ENCODE peak calls at places on chromosomes 6 and 20, in four cellular contexts. One of them, this sample, is unnamed.
A peak's percentile ranks its signal among the peaks of the same experiment; 100 is the strongest.

GRCh38 chr20:56348306-56348695 is 10.5 kb upstream of the FAM210B start:
- DNase-seq in uterus: no peak
- DNase-seq in GM23248: no peak
- DNase-seq in transverse colon: no peak
- DNase-seq in this sample: no peak

GRCh38 chr6:114000066-114000465 is 29.1 kb upstream of the HDAC2 start:
- DNase-seq in uterus: no peak
- DNase-seq in GM23248: peak; percentile 16
- DNase-seq in transverse colon: no peak
- DNase-seq in this sample: no peak

GRCh38 chr6:15017251-15017650 is 228.6 kb upstream of the JARID2 start:
- DNase-seq in uterus: no peak
- DNase-seq in GM23248: peak; percentile 27
- DNase-seq in transverse colon: no peak
- DNase-seq in this sample: peak; percentile 28

GRCh38 chr6:117555882-117556498 is 46.3 kb downstream of the GOPC start:
- DNase-seq in uterus: peak; percentile 20
- DNase-seq in GM23248: peak; percentile 43
- DNase-seq in transverse colon: peak; percentile 49
- DNase-seq in this sample: no peak

GRCh38 chr6:25359191-25359861 is 80.2 kb downstream of the CARMIL1 start:
- DNase-seq in transverse colon: no peak
- DNase-seq in GM23248: peak; percentile 88
- DNase-seq in uterus: peak; percentile 51
- DNase-seq in this sample: peak; percentile 37

GRCh38 chr6:49866485-49866943 is at the start of gene CRISP1:
- DNase-seq in uterus: no peak
- DNase-seq in GM23248: no peak
- DNase-seq in transverse colon: no peak
- DNase-seq in this sample: no peak

GRCh38 chr20:47280228-47280627 is 76.3 kb downstream of the ZMYND8 start:
- DNase-seq in uterus: no peak
- DNase-seq in GM23248: no peak
- DNase-seq in transverse colon: no peak
- DNase-seq in this sample: no peak

GRCh38 chr20:20594171-20594530 is 118.3 kb downstream of the RALGAPA2 start:
- DNase-seq in uterus: no peak
- DNase-seq in transverse colon: no peak
- DNase-seq in GM23248: peak; percentile 80
- DNase-seq in this sample: no peak

GRCh38 chr6:35046098-35046497 is 95.0 kb downstream of the TCP11 start:
- DNase-seq in GM23248: no peak
- DNase-seq in transverse colon: no peak
- DNase-seq in uterus: no peak
- DNase-seq in this sample: no peak

GRCh38 chr6:35048031-35048613 is 93.0 kb downstream of the TCP11 start:
- DNase-seq in transverse colon: no peak
- DNase-seq in GM23248: peak; percentile 64
- DNase-seq in uterus: no peak
- DNase-seq in this sample: no peak

GRCh38 chr6:35048631-35049083 is 92.5 kb downstream of the TCP11 start:
- DNase-seq in GM23248: peak; percentile 79
- DNase-seq in uterus: peak; percentile 26
- DNase-seq in transverse colon: peak; percentile 50
- DNase-seq in this sample: no peak

GRCh38 chr6:35047265-35048011 is 93.7 kb downstream of the TCP11 start:
- DNase-seq in uterus: no peak
- DNase-seq in transverse colon: peak; percentile 26
- DNase-seq in GM23248: peak; percentile 84
- DNase-seq in this sample: no peak

GRCh38 chr6:35046862-35047261 is 94.3 kb downstream of the TCP11 start:
- DNase-seq in GM23248: peak; percentile 10
- DNase-seq in uterus: no peak
- DNase-seq in transverse colon: no peak
- DNase-seq in this sample: no peak
- H3K4me1 ChIP-seq in GM23248: peaks cover 55% of the 10 kb centered on the region
- H3K4me1 ChIP-seq in uterus: no peaks in the 10 kb centered on the region
- H3K4me1 ChIP-seq in transverse colon: peaks cover 80% of the 10 kb centered on the region
- H3K4me1 ChIP-seq in this sample: peaks cover 100% of the 10 kb centered on the region

GRCh38 chr20:8060977-8061376 is 41.4 kb upstream of the TMX4 start:
- DNase-seq in transverse colon: no peak
- DNase-seq in uterus: no peak
- DNase-seq in GM23248: no peak
- DNase-seq in this sample: no peak
- H3K4me1 ChIP-seq in transverse colon: no peaks in the 10 kb centered on the region
- H3K4me1 ChIP-seq in uterus: no peaks in the 10 kb centered on the region
- H3K4me1 ChIP-seq in GM23248: no peaks in the 10 kb centered on the region
- H3K4me1 ChIP-seq in this sample: no peaks in the 10 kb centered on the region

GRCh38 chr6:31416394-31417014 is 13.1 kb downstream of the MICA start:
- DNase-seq in transverse colon: no peak
- DNase-seq in uterus: no peak
- DNase-seq in GM23248: no peak
- DNase-seq in this sample: no peak
- H3K4me1 ChIP-seq in transverse colon: no peaks in the 10 kb centered on the region
- H3K4me1 ChIP-seq in uterus: no peaks in the 10 kb centered on the region
- H3K4me1 ChIP-seq in GM23248: no peaks in the 10 kb centered on the region
- H3K4me1 ChIP-seq in this sample: peaks cover 2% of the 10 kb centered on the region

DNA sequence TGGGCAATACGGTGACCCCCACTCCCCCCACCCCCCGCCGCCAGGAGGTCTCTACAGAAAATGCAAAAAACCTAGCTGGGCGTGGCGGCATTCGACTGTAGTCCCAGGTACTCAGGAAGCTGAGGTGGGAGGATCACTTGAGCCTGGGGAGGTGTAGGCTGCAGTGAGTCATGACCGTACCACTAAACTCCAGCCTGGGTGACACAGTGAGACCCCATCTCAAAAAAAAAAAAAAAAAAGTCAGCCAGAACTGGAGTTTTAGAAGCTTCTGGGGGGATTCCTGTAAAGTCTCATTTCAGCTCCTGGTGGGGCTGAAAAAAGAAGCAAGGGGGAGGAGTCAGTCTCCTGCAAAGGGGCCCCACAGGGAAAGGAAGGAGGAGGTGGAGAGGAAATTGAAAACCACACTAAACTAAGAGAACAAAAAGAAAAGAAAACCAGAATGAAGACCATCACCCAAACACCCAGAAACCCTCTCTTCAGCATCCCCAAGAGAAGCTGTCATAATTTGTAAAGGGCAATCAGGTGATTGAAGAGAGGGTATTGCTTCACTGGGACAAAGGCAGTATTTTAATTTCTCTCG is 50.4 kb downstream of the NOL4L start:
- DNase-seq in transverse colon: no peak
- DNase-seq in uterus: no peak
- DNase-seq in GM23248: no peak
- DNase-seq in this sample: no peak
- H3K4me1 ChIP-seq in transverse colon: peaks cover 31% of the 10 kb centered on the region
- H3K4me1 ChIP-seq in uterus: no peaks in the 10 kb centered on the region
- H3K4me1 ChIP-seq in GM23248: no peaks in the 10 kb centered on the region
- H3K4me1 ChIP-seq in this sample: peaks cover 26% of the 10 kb centered on the region